ENCODE peak calls at places on chromosomes 12 and 14, in seven cellular contexts. M is ovary, F is transverse colon, O is K562, T is stomach, C is tibial nerve, P is GM12878. R is an unnamed sample.

GRCh38 chr14:104195854-104196253 is 57.5 kb downstream of the KIF26A start:
- DNase-seq in O (no peak), C (no peak), M (no peak), T (no peak), P (no peak), F (no peak), R (no peak)

GRCh38 chr12:5172886-5173285 is 129.2 kb downstream of the KCNA5 start:
- DNase-seq in M (no peak), C (no peak), F (no peak), T (no peak), P (no peak), O (no peak), R (no peak)

GRCh38 chr12:107490000-107490399 is 195.6 kb upstream of the PWP1 start:
- DNase-seq in C (no peak), O (no peak), F (no peak), P (peak; percentile 5), M (no peak), T (no peak), R (no peak)

GRCh38 chr12:76127588-76127987 is 43.1 kb upstream of the NAP1L1 start:
- DNase-seq in T (no peak), M (no peak), O (no peak), F (no peak), P (no peak), C (no peak), R (no peak)

GRCh38 chr14:75578099-75578785 is at the start of gene FLVCR2:
- DNase-seq in M (peak; percentile 85), T (peak; percentile 74), O (peak; percentile 70), F (peak; percentile 91), P (no peak), C (peak; percentile 76), R (peak; percentile 90)

GRCh38 chr12:53102883-53103807 is at the start of gene SOAT2:
- DNase-seq in T (no peak), P (peak; percentile 68), C (no peak), O (peak; percentile 5), F (no peak), M (no peak), R (peak; percentile 68)

GRCh38 chr14:93015505-93015904 is 92.6 kb downstream of the CHGA start:
- DNase-seq in O (no peak), F (no peak), M (no peak), P (no peak), T (no peak), C (no peak), R (no peak)

GRCh38 chr12:88501976-88502938 is 78.0 kb downstream of the KITLG start:
- DNase-seq in P (no peak), T (no peak), O (no peak), F (no peak), C (no peak), M (no peak), R (no peak)

GRCh38 chr14:91835197-91835919 is 32.0 kb downstream of the TC2N start:
- DNase-seq in T (peak; percentile 34), F (peak; percentile 37), P (no peak), M (no peak), O (no peak), C (no peak), R (no peak)

GRCh38 chr12:52603314-52603713 is 2.1 kb upstream of the KRT72 start:
- DNase-seq in O (no peak), F (no peak), T (no peak), M (no peak), C (no peak), P (no peak), R (no peak)

GRCh38 chr14:54803396-54803795 is 99.2 kb downstream of the GCH1 start:
- DNase-seq in M (no peak), P (no peak), C (no peak), T (no peak), O (no peak), F (no peak), R (no peak)

GRCh38 chr14:103716091-103716801 is 636 bp downstream of the ZFYVE21 start:
- DNase-seq in C (no peak), O (peak; percentile 67), P (no peak), M (peak; percentile 70), F (peak; percentile 60), T (no peak), R (peak; percentile 38)

GRCh38 chr12:27000962-27001361 is 13.2 kb downstream of the TM7SF3 start:
- DNase-seq in C (no peak), O (no peak), F (no peak), M (no peak), T (no peak), P (no peak), R (no peak)

GRCh38 chr12:10672231-10672868 is 1.5 kb downstream of the STYK1 start:
- DNase-seq in P (no peak), C (no peak), M (no peak), F (peak; percentile 71), T (peak; percentile 68), O (no peak), R (no peak)

GRCh38 chr12:100753837-100754236 is 40.7 kb upstream of the ANO4 start:
- DNase-seq in T (no peak), F (no peak), P (no peak), C (no peak), M (no peak), O (no peak), R (no peak)

GRCh38 chr14:61839452-61839851 is 77.2 kb downstream of the SNAPC1 start:
- DNase-seq in M (no peak), T (no peak), P (no peak), O (no peak), C (no peak), F (no peak), R (no peak)

GRCh38 chr12:81176796-81177195 is 98.9 kb downstream of the ACSS3 start:
- DNase-seq in T (no peak), F (no peak), C (no peak), O (no peak), M (no peak), P (no peak), R (no peak)

GRCh38 chr12:112427760-112428159 is 9.0 kb downstream of the PTPN11 start:
- DNase-seq in O (no peak), P (no peak), T (no peak), M (no peak), F (no peak), C (no peak), R (no peak)

GRCh38 chr12:56469007-56469930 is 891 bp downstream of the SPRYD4 start:
- DNase-seq in F (peak; percentile 44), O (peak; percentile 60), P (no peak), C (no peak), T (peak; percentile 32), M (peak; percentile 43), R (no peak)

GRCh38 chr12:119780786-119781434 is 96.2 kb downstream of the CIT start:
- DNase-seq in C (no peak), T (peak; percentile 78), P (no peak), O (peak; percentile 44), M (no peak), F (peak; percentile 68), R (no peak)

GRCh38 chr14:77067632-77068514 is 30.2 kb upstream of the CIPC start:
- DNase-seq in T (peak; percentile 81), P (no peak), M (peak; percentile 72), O (peak; percentile 47), F (peak; percentile 78), C (peak; percentile 34), R (peak; percentile 73)

GRCh38 chr14:72553656-72554055 is 340.2 kb downstream of the DPF3 start:
- DNase-seq in T (no peak), F (no peak), O (no peak), P (no peak), C (no peak), M (no peak), R (no peak)

GRCh38 chr14:105472496-105472991 is 2.1 kb upstream of the CRIP2 start:
- DNase-seq in M (peak; percentile 44), T (peak; percentile 71), C (no peak), P (no peak), O (no peak), F (no peak), R (no peak)

GRCh38 chr12:97758586-97758985 is 296.0 kb downstream of the RMST start:
- DNase-seq in M (no peak), P (no peak), T (no peak), C (no peak), F (no peak), O (no peak), R (no peak)

GRCh38 chr14:93729993-93730392 is 58.3 kb downstream of the PRIMA1 start:
- DNase-seq in T (no peak), M (no peak), P (no peak), C (no peak), F (no peak), O (no peak), R (no peak)

GRCh38 chr14:61607570-61608244 is 87.6 kb upstream of the HIF1A start:
- DNase-seq in O (no peak), C (no peak), M (no peak), F (no peak), P (no peak), T (no peak), R (no peak)

GRCh38 chr12:122318607-122319311 is 52.5 kb upstream of the VPS33A start:
- DNase-seq in M (no peak), C (no peak), F (no peak), O (no peak), T (no peak), P (no peak), R (no peak)
- H3K27ac ChIP-seq in M (no peak overlapping the region), C (peak overlapping the region; percentile 34), F (peak overlapping the region; percentile 24), O (no peak overlapping the region), T (peak overlapping the region; percentile 66), P (no peak overlapping the region), R (peak overlapping the region; percentile 64)

GRCh38 chr12:68175566-68176033 is 16.1 kb upstream of the IFNG start:
- DNase-seq in P (peak; percentile 63), M (no peak), F (peak; percentile 7), O (no peak), T (no peak), C (no peak), R (no peak)
- H3K27me3 ChIP-seq in P (no peaks in the 10 kb centered on the region), M (no peaks in the 10 kb centered on the region), F (no peaks in the 10 kb centered on the region), O (no peaks in the 10 kb centered on the region), T (no peaks in the 10 kb centered on the region), C (no peaks in the 10 kb centered on the region), R (no peaks in the 10 kb centered on the region)

DNA sequence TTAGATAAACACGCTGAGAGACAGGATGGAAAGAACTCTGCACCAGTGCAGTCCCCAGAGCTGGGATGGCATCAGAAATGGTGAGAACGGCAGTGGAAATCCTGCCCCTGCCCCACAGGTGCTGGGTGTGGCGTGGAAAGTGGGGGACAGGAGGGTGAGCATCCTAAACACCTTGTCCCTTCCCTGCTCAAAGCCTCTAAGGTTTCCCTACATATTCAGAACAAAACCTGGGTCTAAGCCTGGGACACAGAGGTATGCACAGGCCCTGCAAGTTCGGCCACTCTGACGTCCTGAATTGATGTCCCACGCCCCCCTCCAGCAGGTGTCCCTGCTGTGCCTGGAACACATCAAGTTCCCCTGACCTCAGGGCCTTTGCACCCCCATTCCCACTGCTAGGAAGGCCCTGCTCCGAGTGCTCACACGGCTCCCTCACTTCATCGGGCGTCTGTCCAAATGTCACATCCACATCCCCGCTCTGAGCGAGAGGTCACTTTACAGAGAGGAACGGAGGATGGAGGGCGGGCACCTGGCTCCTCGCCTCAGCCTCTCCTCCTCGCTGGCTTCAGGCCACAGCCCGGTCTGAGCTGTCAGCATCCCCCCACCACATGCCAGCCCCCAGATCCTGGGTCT is 38.5 kb upstream of the SFSWAP start:
- DNase-seq in T (no peak), M (no peak), O (no peak), F (no peak), P (no peak), C (no peak), R (no peak)
- TF ChIP-seq EP300 in T (no peak), M (no peak), O (no peak), F (no peak), P (no peak), C (no peak), R (no peak)

DNA sequence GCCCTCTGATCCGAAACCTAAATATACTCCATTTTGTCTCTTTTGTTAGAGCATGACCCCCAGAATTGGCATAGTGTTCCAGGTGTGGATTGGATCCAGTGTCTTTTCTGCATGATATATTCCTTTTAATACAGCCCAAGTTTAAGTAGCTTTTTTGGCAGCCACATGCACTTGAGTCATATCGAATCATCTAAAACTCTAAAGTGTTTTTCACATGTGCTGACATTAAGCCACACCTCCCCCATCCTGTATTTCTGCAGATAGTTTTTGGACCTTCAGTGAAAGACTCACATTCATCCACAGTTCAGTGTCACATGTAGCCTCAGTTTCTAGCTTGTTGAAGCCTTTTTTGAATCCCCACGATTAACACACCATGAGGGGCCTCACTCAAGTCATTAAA is 30.6 kb downstream of the BORCS5 start:
- DNase-seq in P (no peak), F (no peak), M (no peak), C (no peak), O (no peak), T (no peak), R (no peak)
- H3K27ac ChIP-seq in P (no peak overlapping the region), F (no peak overlapping the region), M (no peak overlapping the region), C (no peak overlapping the region), O (no peak overlapping the region), T (no peak overlapping the region), R (no peak overlapping the region)